ENCODE peak calls at places on chromosomes 3 and 15, in four cellular contexts. B, F, Z and S are unnamed samples.

GRCh38 chr15:70236306-70237103 is 138.8 kb upstream of the TLE3 start:
- DNase-seq in B (peak), F (no peak), Z (no peak), S (peak)

GRCh38 chr3:114404590-114404989 is 110.8 kb downstream of the TIGIT start:
- DNase-seq in B (no peak), F (no peak), Z (no peak), S (no peak)

GRCh38 chr3:27623085-27623753 is 98.9 kb downstream of the EOMES start:
- DNase-seq in B (peak), F (peak), Z (no peak), S (peak)

GRCh38 chr3:64267774-64268604 is 42.7 kb upstream of the PRICKLE2 start:
- DNase-seq in B (no peak), F (peak), Z (no peak), S (no peak)

GRCh38 chr15:99435138-99435695 is 130.6 kb upstream of the MEF2A start:
- DNase-seq in B (peak), F (peak), Z (no peak), S (peak)

GRCh38 chr3:8371085-8371551 is 130.5 kb upstream of the LMCD1 start:
- DNase-seq in B (peak), F (no peak), Z (no peak), S (peak)

GRCh38 chr3:157649511-157649910 is 146.3 kb upstream of the VEPH1 start:
- DNase-seq in B (no peak), F (no peak), Z (no peak), S (no peak)

GRCh38 chr3:30720586-30721313 is 114.3 kb downstream of the TGFBR2 start:
- DNase-seq in B (peak), F (no peak), Z (no peak), S (peak)

GRCh38 chr15:37199546-37199945 is 99.2 kb upstream of the MEIS2 start:
- DNase-seq in B (no peak), F (no peak), Z (no peak), S (no peak)

GRCh38 chr15:22226034-22226790 is 145.9 kb downstream of the OR4M2 start:
- DNase-seq in B (no peak), F (no peak), Z (no peak), S (no peak)

GRCh38 chr3:53796161-53796560 is 50.1 kb downstream of the CHDH start:
- DNase-seq in B (no peak), F (peak), Z (no peak), S (peak)

GRCh38 chr3:31466866-31467265 is 65.9 kb upstream of the STT3B start:
- DNase-seq in B (no peak), F (no peak), Z (no peak), S (no peak)

GRCh38 chr15:99421172-99421656 is 144.6 kb upstream of the MEF2A start:
- DNase-seq in B (no peak), F (no peak), Z (no peak), S (peak)

GRCh38 chr3:48157215-48157840 is 30.9 kb downstream of the CDC25A start:
- DNase-seq in B (peak), F (no peak), Z (no peak), S (no peak)

GRCh38 chr3:180048108-180048507 is 11.4 kb upstream of the PEX5L start:
- DNase-seq in B (no peak), F (no peak), Z (no peak), S (no peak)

GRCh38 chr3:127052121-127052561 is 69.2 kb downstream of the PLXNA1 start:
- DNase-seq in B (no peak), F (no peak), Z (no peak), S (no peak)

GRCh38 chr3:29642393-29643033 is 361.6 kb downstream of the RBMS3 start:
- DNase-seq in B (peak), F (no peak), Z (no peak), S (no peak)

GRCh38 chr15:43939070-43939469 is 112.3 kb downstream of the WDR76 start:
- DNase-seq in B (peak), F (peak), Z (no peak), S (peak)

GRCh38 chr3:118548434-118548833 is 486.2 kb downstream of the IGSF11 start:
- DNase-seq in B (peak), F (no peak), Z (no peak), S (no peak)

GRCh38 chr15:43828061-43828657 is 1.4 kb downstream of the WDR76 start:
- DNase-seq in B (peak), F (no peak), Z (no peak), S (peak)

GRCh38 chr15:45402955-45403892 is 24.9 kb upstream of the GATM start:
- DNase-seq in B (peak), F (peak), Z (peak), S (peak)

GRCh38 chr3:151925419-151925818 is 52.0 kb downstream of the SUCNR1 start:
- DNase-seq in B (peak), F (no peak), Z (no peak), S (no peak)

GRCh38 chr15:35671197-35671596 is 125.2 kb upstream of the DPH6 start:
- DNase-seq in B (no peak), F (no peak), Z (no peak), S (no peak)

GRCh38 chr3:111764645-111765091 is 94.4 kb upstream of the PHLDB2 start:
- DNase-seq in B (peak), F (peak), Z (no peak), S (peak)

GRCh38 chr15:78840661-78841060 is 29.4 kb upstream of the ADAMTS7 start:
- DNase-seq in B (no peak), F (no peak), Z (no peak), S (peak)

GRCh38 chr15:65638681-65639089 is 16.9 kb downstream of the SLC24A1 start:
- DNase-seq in B (peak), F (peak), Z (peak), S (peak)